ENCODE peak calls at places on chromosomes 16 and 17, in five cellular contexts. K, D, N, L and C are unnamed samples.

GRCh38 chr17:81090361-81091133 is 55.6 kb downstream of the BAIAP2 start:
- DNase-seq in L (no peak), N (peak), D (no peak), K (peak), C (peak)

GRCh38 chr17:55420776-55421178 is 858 bp downstream of the MMD start:
- DNase-seq in K (peak), D (no peak), N (peak), L (no peak), C (no peak)

GRCh38 chr17:59397316-59398073 is 66.0 kb downstream of the YPEL2 start:
- DNase-seq in L (no peak), N (no peak), D (no peak), K (no peak), C (no peak)

GRCh38 chr16:13269905-13270528 is 368.6 kb downstream of the SHISA9 start:
- DNase-seq in K (no peak), L (no peak), N (no peak), D (peak), C (no peak)

GRCh38 chr17:28366605-28367004 is 1.6 kb upstream of the SEBOX start:
- DNase-seq in D (no peak), L (no peak), N (peak), K (no peak), C (no peak)

GRCh38 chr17:53313746-53314145 is 509.0 kb upstream of the KIF2B start:
- DNase-seq in L (no peak), D (no peak), N (no peak), K (no peak), C (no peak)

GRCh38 chr17:17561408-17562144 is 29.9 kb downstream of the PEMT start:
- DNase-seq in K (no peak), L (no peak), N (no peak), D (no peak), C (no peak)

GRCh38 chr17:65956814-65957213 is 235.1 kb downstream of the CEP112 start:
- DNase-seq in D (peak), L (peak), K (no peak), N (no peak), C (no peak)

GRCh38 chr17:17771498-17772201 is 65.1 kb downstream of the SREBF1 start:
- DNase-seq in L (no peak), K (no peak), D (no peak), N (no peak), C (no peak)

GRCh38 chr17:39664581-39665561 is at the start of gene TCAP:
- DNase-seq in N (no peak), L (no peak), D (no peak), K (no peak), C (no peak)

GRCh38 chr16:75640598-75640997 is 6.9 kb downstream of the KARS1 start:
- DNase-seq in L (no peak), D (no peak), N (no peak), K (no peak), C (no peak)

GRCh38 chr17:67456103-67456502 is 79.0 kb downstream of the PITPNC1 start:
- DNase-seq in N (no peak), D (no peak), K (no peak), L (no peak), C (no peak)

GRCh38 chr17:70373369-70373768 is 204.0 kb downstream of the KCNJ2 start:
- DNase-seq in K (no peak), D (no peak), L (no peak), N (no peak), C (no peak)

DNA sequence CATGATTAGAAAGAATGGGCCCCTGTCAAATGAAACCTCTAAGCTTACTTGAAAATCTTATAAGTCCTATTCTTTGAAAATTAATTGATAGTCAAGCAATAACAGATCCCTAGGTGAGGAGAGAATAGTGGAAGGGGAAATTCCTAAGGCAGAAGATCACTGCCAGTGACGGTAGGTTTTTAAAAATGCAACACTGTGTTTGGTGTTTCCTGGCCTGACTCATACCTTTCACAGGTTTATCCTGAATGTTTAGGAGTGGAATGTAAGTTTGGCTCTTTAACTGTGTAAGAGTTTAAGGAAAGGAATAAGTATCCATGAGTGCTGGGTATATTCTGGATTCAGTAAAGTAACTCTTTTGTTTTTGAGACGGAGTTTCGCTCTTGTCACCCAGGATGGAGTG is 23.8 kb downstream of the HAPSTR1 start:
- DNase-seq in L (no peak), K (no peak), N (no peak), D (no peak), C (no peak)
- TF ChIP-seq SP1 in L (no peak), K (no peak), N (no peak), D (no peak), C (no peak)

GRCh38 chr17:37833237-37833859 is 88.5 kb upstream of the HNF1B start:
- DNase-seq in K (no peak), L (no peak), N (peak), D (no peak), C (no peak)
- TF ChIP-seq SP1 in K (no peak), L (no peak), N (no peak), D (no peak), C (no peak)

GRCh38 chr17:45228985-45229517 is 7.4 kb downstream of the FMNL1 start:
- DNase-seq in L (no peak), N (peak), K (no peak), D (peak), C (no peak)

GRCh38 chr17:45228121-45228941 is 6.6 kb downstream of the FMNL1 start:
- DNase-seq in L (no peak), K (no peak), D (no peak), N (no peak), C (no peak)

GRCh38 chr17:45230787-45231480 is 9.2 kb downstream of the FMNL1 start:
- DNase-seq in L (no peak), K (no peak), N (no peak), D (no peak), C (no peak)

GRCh38 chr17:45230410-45230786 is 8.7 kb downstream of the FMNL1 start:
- DNase-seq in K (no peak), D (no peak), N (no peak), L (no peak), C (no peak)

DNA sequence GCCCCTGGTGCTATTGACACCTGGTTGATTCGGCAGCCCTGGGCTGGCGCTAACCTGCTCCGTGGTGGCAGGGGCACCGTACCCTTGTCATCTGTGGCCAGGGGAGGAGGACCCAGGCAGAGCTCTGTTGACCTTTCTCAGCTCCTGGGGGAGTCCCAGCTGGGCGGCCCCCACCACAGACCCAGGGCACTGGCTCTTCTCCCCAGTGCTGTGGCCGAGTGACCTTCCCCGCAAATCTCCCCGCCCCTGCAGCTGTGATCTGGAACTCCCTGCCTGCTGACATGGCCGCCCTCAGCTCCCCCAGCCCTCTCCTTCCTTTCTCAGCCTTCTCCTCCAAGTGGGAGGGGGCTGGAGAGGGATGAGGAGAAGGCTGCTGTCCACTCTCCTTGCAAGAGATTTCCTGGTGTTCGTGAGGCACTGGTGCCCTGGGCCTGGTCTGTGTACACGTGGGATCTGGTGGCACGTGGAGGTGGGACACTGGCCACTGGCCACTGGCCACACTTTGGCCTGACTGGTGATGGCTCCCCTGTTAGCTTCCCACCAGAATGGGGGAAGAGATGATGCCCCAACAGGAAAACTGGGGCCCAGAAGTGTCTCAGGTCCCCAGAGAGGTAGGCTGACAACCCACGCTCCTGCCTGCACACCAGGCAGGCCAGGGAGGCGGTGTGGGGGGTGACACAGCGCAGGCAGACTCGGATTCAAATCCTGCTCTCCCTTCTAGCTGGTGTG is 8.2 kb downstream of the FMNL1 start:
- DNase-seq in L (no peak), N (no peak), K (no peak), D (no peak), C (no peak)
- TF ChIP-seq SP1 in L (no peak), N (no peak), K (no peak), D (no peak), C (no peak)

GRCh38 chr16:2586901-2587480 is 49.2 kb downstream of the PDPK1 start:
- DNase-seq in K (no peak), N (no peak), L (no peak), D (no peak), C (no peak)
- TF ChIP-seq SP1 in K (no peak), N (no peak), L (no peak), D (no peak), C (no peak)